ENCODE peak calls at places on chromosome 15, in six cellular contexts. T is K562, H is H1, C is WTC11, R is HepG2, G is HCT116. Y is an unnamed sample.
A peak's percentile ranks its signal among the peaks of the same experiment; 100 is the strongest.

GRCh38 chr15:73168487-73168886 is 116.2 kb downstream of the NEO1 start:
- DNase-seq in C (no peak), T (no peak), G (no peak), H (no peak), R (no peak), Y (no peak)

GRCh38 chr15:48191574-48192225 is at the start of gene CTXN2:
- DNase-seq in R (no peak), T (no peak), C (no peak), G (no peak), H (peak; percentile 54), Y (no peak)

GRCh38 chr15:64344651-64345262 is 11.2 kb downstream of the CSNK1G1 start:
- DNase-seq in G (no peak), H (no peak), R (no peak), T (no peak), C (no peak), Y (no peak)

GRCh38 chr15:92601940-92602593 is 53.5 kb downstream of the FAM174B start:
- DNase-seq in T (no peak), R (no peak), H (no peak), G (no peak), C (no peak), Y (no peak)

GRCh38 chr15:78873796-78874761 is 1.4 kb downstream of the MORF4L1 start:
- DNase-seq in C (no peak), R (no peak), H (no peak), T (no peak), G (no peak), Y (no peak)

GRCh38 chr15:67883228-67883773 is 43.5 kb upstream of the RNU6-1 start:
- DNase-seq in C (no peak), H (no peak), R (no peak), T (peak; percentile 30), G (no peak), Y (no peak)

GRCh38 chr15:75583689-75584088 is 4.6 kb upstream of the PTPN9 start:
- DNase-seq in C (no peak), R (no peak), T (no peak), H (no peak), G (no peak), Y (no peak)

GRCh38 chr15:52118969-52119749 is 6.6 kb upstream of the BCL2L10 start:
- DNase-seq in H (no peak), R (no peak), T (no peak), C (no peak), G (no peak), Y (no peak)

GRCh38 chr15:93036922-93037321 is 52.1 kb downstream of the RGMA start:
- DNase-seq in G (no peak), T (no peak), C (no peak), H (no peak), R (no peak), Y (no peak)

GRCh38 chr15:63985221-63986184 is 60.8 kb downstream of the DAPK2 start:
- DNase-seq in R (no peak), H (no peak), G (no peak), T (no peak), C (no peak), Y (no peak)

GRCh38 chr15:75727031-75727531 is 14.4 kb upstream of the CSPG4 start:
- DNase-seq in C (no peak), H (no peak), G (no peak), R (no peak), T (no peak), Y (no peak)

GRCh38 chr15:31457631-31458526 is 131.2 kb downstream of the KLF13 start:
- DNase-seq in T (no peak), H (no peak), G (no peak), R (no peak), C (no peak), Y (no peak)

GRCh38 chr15:89496155-89497098 is at the start of gene RHCG:
- DNase-seq in H (peak; percentile 83), R (peak; percentile 69), G (no peak), C (peak; percentile 84), T (peak; percentile 45), Y (no peak)

GRCh38 chr15:51726302-51727073 is 11.0 kb downstream of the LYSMD2 start:
- DNase-seq in T (peak; percentile 74), G (peak; percentile 85), C (peak; percentile 59), R (peak; percentile 10), H (peak; percentile 55), Y (no peak)

GRCh38 chr15:99755692-99756409 is 22.6 kb upstream of the LYSMD4 start:
- DNase-seq in H (peak; percentile 49), C (peak; percentile 28), T (peak; percentile 59), R (peak; percentile 74), G (peak; percentile 56), Y (peak; percentile 43)

DNA sequence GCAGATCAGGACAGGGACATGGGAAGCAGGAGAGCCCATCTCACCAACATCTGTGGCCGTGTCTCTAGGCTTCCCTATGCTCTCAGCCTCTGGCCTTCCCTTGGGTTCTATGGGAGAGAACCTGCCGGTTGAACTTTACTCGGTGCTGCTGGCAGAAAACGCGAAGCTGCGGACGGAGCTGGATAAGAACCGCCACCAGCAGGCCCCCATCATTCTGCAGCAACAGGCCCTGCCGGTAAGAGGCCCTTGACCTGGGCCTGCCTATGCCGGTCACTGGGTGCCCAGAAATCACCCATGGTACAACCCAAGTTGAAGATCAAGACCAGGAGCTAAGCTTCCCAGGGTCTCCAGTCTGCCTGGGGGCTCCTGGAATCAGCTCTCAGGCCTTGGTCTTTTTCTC is 34.8 kb downstream of the CYP11A1 start:
- DNase-seq in T (no peak), C (no peak), G (no peak), H (no peak), R (no peak), Y (no peak)
- TF ChIP-seq ATF3 in T (no peak), C (no peak), G (no peak), H (no peak), R (no peak), Y (no peak)

DNA sequence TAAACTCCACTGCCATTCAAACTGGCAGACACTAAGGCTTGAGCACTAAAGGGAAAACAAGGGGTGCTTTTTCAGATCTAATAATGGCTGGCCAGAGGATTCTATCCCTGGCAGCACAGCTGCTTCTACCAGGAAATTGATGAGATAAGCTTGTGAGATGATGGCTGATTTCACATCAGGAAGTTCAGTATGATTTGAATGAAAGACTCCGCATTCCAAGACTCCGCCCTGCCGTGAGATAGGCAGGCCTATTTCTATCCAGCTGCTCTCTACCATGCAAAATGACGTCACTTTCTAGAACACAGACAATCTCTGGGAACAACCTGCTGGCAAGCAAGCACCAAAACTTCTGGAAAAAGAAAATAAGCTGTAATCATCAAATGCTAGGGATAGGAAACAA is 171.8 kb downstream of the WDR76 start:
- DNase-seq in T (no peak), G (no peak), C (no peak), R (no peak), H (no peak), Y (no peak)
- TF ChIP-seq ATF3 in T (peak; percentile 89), G (no peak), C (no peak), R (no peak), H (no peak), Y (no peak)

DNA sequence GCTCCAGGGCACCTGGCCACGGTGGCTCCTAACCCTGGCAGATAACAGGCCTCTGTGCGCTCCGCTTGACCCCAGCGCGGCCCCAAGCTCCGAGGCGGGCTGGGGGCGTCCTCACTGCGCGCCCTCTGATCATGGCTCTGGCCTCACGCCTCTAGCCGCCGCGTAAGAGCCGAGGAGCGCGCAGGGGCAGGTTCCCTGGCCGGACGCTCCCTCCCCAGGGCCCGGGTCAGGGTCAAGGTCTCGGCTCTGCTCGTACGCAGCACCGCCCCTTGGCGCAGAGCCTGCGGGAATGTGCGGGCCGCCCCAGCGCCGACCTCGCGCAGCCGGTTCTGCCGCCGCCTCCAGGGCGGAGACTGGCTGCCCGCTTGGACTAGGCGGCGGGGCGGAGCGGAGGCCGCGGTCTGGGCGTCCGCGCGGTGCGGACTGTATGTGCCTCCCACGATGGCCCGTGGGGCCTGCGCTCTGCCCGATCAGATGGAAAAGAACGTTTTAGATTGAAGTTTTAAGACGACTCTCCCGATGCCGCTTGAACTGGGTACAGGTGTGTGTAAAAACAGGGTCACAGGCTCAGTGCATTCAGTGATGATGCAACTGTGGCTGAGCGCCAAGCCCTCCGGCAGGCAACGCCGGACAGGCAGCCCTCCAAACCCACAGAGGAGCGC is 40.8 kb downstream of the CHST14 start:
- DNase-seq in C (peak; percentile 84), H (peak; percentile 85), T (peak; percentile 93), R (peak; percentile 62), G (no peak), Y (no peak)
- TF ChIP-seq ATF3 in C (peak; percentile 82), H (peak; percentile 85), T (peak; percentile 98), R (peak; percentile 83), G (peak; percentile 89), Y (no peak)

GRCh38 chr15:101127503-101128076 is 124.3 kb downstream of the CHSY1 start:
- DNase-seq in G (peak; percentile 15), H (no peak), T (no peak), C (no peak), R (peak; percentile 24), Y (peak; percentile 82)
- TF ChIP-seq ATF3 in G (no peak), H (no peak), T (no peak), C (no peak), R (no peak), Y (no peak)

Y was measured in GM12878.